ENCODE peak calls at places on chromosomes 11 and 22, in ten cellular contexts. Y is tibial nerve; R is psoas muscle; B is spleen; W is AG04450; O is H7; L is CD8-positive, alpha-beta T cell; Q is left lung; Z is naive thymus-derived CD4-positive, alpha-beta T cell; G is HAP-1. S is an unnamed sample.
A peak's percentile ranks its signal among the peaks of the same experiment; 100 is the strongest.

GRCh38 chr22:38869663-38870062 is 2.4 kb downstream of the CBX6 start:
- DNase-seq in Y (no peak), R (no peak), B (no peak), W (no peak), O (no peak), L (no peak), Q (no peak), Z (no peak), G (no peak), S (no peak)

GRCh38 chr11:129373489-129373953 is 2.1 kb upstream of the BARX2 start:
- DNase-seq in Y (no peak), R (no peak), B (no peak), W (no peak), O (no peak), L (no peak), Q (no peak), Z (no peak), G (no peak), S (no peak)

GRCh38 chr11:47518212-47518959 is 34.5 kb downstream of the CELF1 start:
- DNase-seq in Y (no peak), R (no peak), B (no peak), W (no peak), O (no peak), L (no peak), Q (no peak), Z (no peak), G (no peak), S (no peak)

GRCh38 chr11:78207532-78208256 is 19.0 kb downstream of the USP35 start:
- DNase-seq in Y (no peak), R (no peak), B (no peak), W (no peak), O (no peak), L (no peak), Q (no peak), Z (no peak), G (no peak), S (no peak)

GRCh38 chr11:75585271-75585670 is 23.2 kb downstream of the SERPINH1 start:
- DNase-seq in Y (no peak), R (no peak), B (no peak), W (no peak), O (no peak), L (no peak), Q (no peak), Z (no peak), G (no peak), S (no peak)

GRCh38 chr11:110069158-110069737 is 23.9 kb upstream of the ZC3H12C start:
- DNase-seq in Y (peak; percentile 49), R (peak; percentile 64), B (no peak), W (no peak), O (no peak), L (no peak), Q (no peak), Z (no peak), G (no peak), S (peak; percentile 93)

GRCh38 chr11:62705880-62706831 is 1.1 kb downstream of the BSCL2 start:
- DNase-seq in Y (peak; percentile 91), R (peak; percentile 96), B (peak; percentile 99), W (peak; percentile 79), O (peak; percentile 99), L (peak; percentile 97), Q (peak; percentile 99), Z (peak; percentile 96), G (peak; percentile 84), S (peak; percentile 91)

GRCh38 chr11:129960216-129961214 is 42.1 kb downstream of the PRDM10 start:
- DNase-seq in Y (no peak), R (no peak), B (no peak), W (peak; percentile 72), O (no peak), L (no peak), Q (no peak), Z (no peak), G (peak; percentile 4), S (peak; percentile 84)

GRCh38 chr11:104700609-104701008 is 197.7 kb downstream of the CASP12 start:
- DNase-seq in Y (no peak), R (no peak), B (no peak), W (peak; percentile 43), O (no peak), L (no peak), Q (no peak), Z (no peak), G (no peak), S (peak; percentile 56)

GRCh38 chr11:118918128-118918685 is 7.5 kb downstream of the BCL9L start:
- DNase-seq in Y (peak; percentile 88), R (peak; percentile 88), B (peak; percentile 80), W (no peak), O (peak; percentile 78), L (peak; percentile 58), Q (peak; percentile 79), Z (peak; percentile 75), G (no peak), S (peak; percentile 83)

GRCh38 chr22:29139965-29140782 is 65.5 kb upstream of the EMID1 start:
- DNase-seq in Y (peak; percentile 40), R (no peak), B (no peak), W (no peak), O (peak; percentile 59), L (no peak), Q (no peak), Z (no peak), G (no peak), S (no peak)

GRCh38 chr11:19498986-19499669 is 213.5 kb upstream of the NAV2 start:
- DNase-seq in Y (no peak), R (no peak), B (no peak), W (no peak), O (no peak), L (no peak), Q (no peak), Z (no peak), G (no peak), S (peak; percentile 12)

GRCh38 chr11:90228056-90228455 is 5.2 kb upstream of the CHORDC1 start:
- DNase-seq in Y (no peak), R (no peak), B (no peak), W (no peak), O (no peak), L (no peak), Q (no peak), Z (no peak), G (no peak), S (no peak)

GRCh38 chr11:96113100-96113710 is 189.3 kb upstream of the MTMR2 start:
- DNase-seq in Y (no peak), R (no peak), B (no peak), W (no peak), O (no peak), L (no peak), Q (no peak), Z (no peak), G (peak; percentile 91), S (no peak)

GRCh38 chr11:102564110-102564509 is 33.6 kb upstream of the MMP7 start:
- DNase-seq in Y (no peak), R (no peak), B (no peak), W (peak; percentile 10), O (no peak), L (no peak), Q (no peak), Z (no peak), G (no peak), S (peak; percentile 92)

GRCh38 chr11:123653997-123654565 is 343 bp downstream of the SCN3B start:
- DNase-seq in Y (no peak), R (peak; percentile 58), B (peak; percentile 83), W (peak; percentile 1), O (peak; percentile 87), L (peak; percentile 24), Q (peak; percentile 86), Z (peak; percentile 19), G (no peak), S (peak; percentile 52)

DNA sequence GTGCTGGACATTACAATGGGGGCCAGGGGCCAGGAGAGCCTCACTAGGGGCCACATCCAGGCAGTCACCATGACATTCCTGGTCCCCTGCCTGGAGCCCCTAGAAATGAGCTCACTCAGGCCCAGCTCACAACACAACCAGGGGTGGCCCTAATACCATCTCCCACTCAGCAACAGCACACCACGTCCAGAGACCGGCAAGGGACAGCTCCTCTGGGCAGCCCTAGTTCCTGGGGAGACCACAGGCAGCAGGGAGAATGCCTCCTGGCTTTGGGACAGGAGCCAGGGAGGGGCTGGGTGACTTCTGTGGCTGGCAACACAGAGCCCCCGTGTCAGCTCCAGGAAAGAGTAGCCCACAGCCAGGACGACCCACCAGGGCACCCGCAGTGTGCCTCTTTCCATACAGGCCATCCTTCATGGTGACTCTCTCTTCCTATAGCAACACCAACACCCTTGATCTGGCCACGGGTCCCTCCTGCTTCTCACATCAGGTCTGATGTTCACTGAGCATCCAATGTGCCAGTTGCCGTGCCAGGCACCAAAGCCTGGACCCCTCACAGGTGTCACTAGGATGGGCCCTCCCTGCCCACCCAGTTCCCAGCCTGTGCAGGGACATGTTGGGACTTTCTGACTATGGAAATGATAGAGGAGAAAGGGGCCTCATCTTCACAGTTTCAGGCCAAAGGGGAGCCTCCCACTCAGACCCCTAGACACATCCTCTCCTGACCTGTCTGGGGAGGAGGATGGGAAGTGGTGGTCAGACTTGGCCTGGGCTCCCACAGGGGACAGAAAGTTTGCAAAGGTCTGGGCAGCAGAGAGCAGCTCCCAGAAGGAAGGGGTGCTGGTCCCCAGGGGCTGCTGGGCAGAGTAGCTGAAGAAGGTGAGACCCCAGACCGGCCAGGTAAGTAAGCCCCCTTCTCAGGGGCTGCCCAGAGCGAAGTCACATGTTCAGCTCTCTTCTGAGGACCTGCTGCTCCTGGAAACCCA is 43.2 kb downstream of the IGLL5 start:
- DNase-seq in Y (no peak), R (no peak), B (peak; percentile 70), W (no peak), O (peak; percentile 34), L (no peak), Q (peak; percentile 57), Z (no peak), G (no peak), S (no peak)
- H3K27me3 ChIP-seq in Y (no peaks in the 10 kb centered on the region), R (no peaks in the 10 kb centered on the region), B (no peaks in the 10 kb centered on the region), W (peaks cover 2% of the 10 kb centered on the region), O (no peaks in the 10 kb centered on the region), L (no peaks in the 10 kb centered on the region), Q (peaks cover 15% of the 10 kb centered on the region), Z (no peaks in the 10 kb centered on the region), G (no peaks in the 10 kb centered on the region), S (no peaks in the 10 kb centered on the region)

GRCh38 chr11:32433249-32434115 is 1.9 kb downstream of the WT1 start:
- DNase-seq in Y (no peak), R (no peak), B (peak; percentile 61), W (no peak), O (peak; percentile 50), L (no peak), Q (no peak), Z (no peak), G (no peak), S (no peak)
- H3K27me3 ChIP-seq in Y (peaks cover 2% of the 10 kb centered on the region), R (peaks cover 55% of the 10 kb centered on the region), B (peaks cover 85% of the 10 kb centered on the region), W (peaks cover 92% of the 10 kb centered on the region), O (peaks cover 100% of the 10 kb centered on the region), L (peaks cover 13% of the 10 kb centered on the region), Q (peaks cover 100% of the 10 kb centered on the region), Z (no peaks in the 10 kb centered on the region), G (no peaks in the 10 kb centered on the region), S (peaks cover 80% of the 10 kb centered on the region)

GRCh38 chr11:57940044-57940781 is 83.5 kb upstream of the OR9Q1 start:
- DNase-seq in Y (no peak), R (no peak), B (no peak), W (no peak), O (no peak), L (no peak), Q (no peak), Z (no peak), G (no peak), S (peak; percentile 40)
- H3K27me3 ChIP-seq in Y (no peaks in the 10 kb centered on the region), R (no peaks in the 10 kb centered on the region), B (no peaks in the 10 kb centered on the region), W (no peaks in the 10 kb centered on the region), O (no peaks in the 10 kb centered on the region), L (no peaks in the 10 kb centered on the region), Q (no peaks in the 10 kb centered on the region), Z (no peaks in the 10 kb centered on the region), G (peaks cover 6% of the 10 kb centered on the region), S (no peaks in the 10 kb centered on the region)

DNA sequence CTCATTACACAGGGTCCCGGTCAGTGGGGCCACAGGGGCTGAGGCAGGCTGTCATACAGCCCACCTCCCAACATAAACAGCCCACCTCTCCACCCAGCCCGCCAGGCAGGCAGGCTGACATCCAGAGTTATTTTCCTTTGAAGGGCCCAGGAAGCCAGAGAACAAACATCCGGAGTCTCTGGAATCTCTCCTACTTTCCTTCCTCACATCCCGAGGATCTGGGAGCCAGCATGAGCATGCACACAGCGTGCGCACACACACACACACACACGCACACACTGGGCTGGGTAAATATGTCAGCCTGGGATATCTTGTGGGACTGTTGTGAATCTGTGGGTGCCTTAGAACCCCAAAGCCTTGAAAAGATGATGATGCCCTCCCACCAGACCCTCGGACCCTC is 55.4 kb downstream of the PDE2A start:
- DNase-seq in Y (no peak), R (no peak), B (no peak), W (no peak), O (no peak), L (no peak), Q (no peak), Z (no peak), G (no peak), S (no peak)
- H3K27me3 ChIP-seq in Y (no peaks in the 10 kb centered on the region), R (no peaks in the 10 kb centered on the region), B (no peaks in the 10 kb centered on the region), W (peaks cover 68% of the 10 kb centered on the region), O (peaks cover 2% of the 10 kb centered on the region), L (no peaks in the 10 kb centered on the region), Q (peaks cover 83% of the 10 kb centered on the region), Z (no peaks in the 10 kb centered on the region), G (peaks cover 49% of the 10 kb centered on the region), S (no peaks in the 10 kb centered on the region)